ENCODE peak calls at places on chromosome 19, in six cellular contexts. One of them, this sample, is unnamed.

GRCh38 chr19:45753548-45753947 is 15.5 kb downstream of the SIX5 start:
- DNase-seq in activated naive CD4-positive, alpha-beta T cell treated with anti-CD3 and anti-CD28 coated beads, Interleukin-2, amount 50 U/mL, for 16 hours: no peak
- DNase-seq in NCI-H2029 treated with DMSO at 0.1 percent for 48 hours: no peak
- DNase-seq in AG08396: no peak
- DNase-seq in nucleus accumbens: no peak
- DNase-seq in ELR: no peak
- DNase-seq in this sample: no peak

GRCh38 chr19:39405261-39405912 is 1.3 kb upstream of the ZFP36 start:
- DNase-seq in activated naive CD4-positive, alpha-beta T cell treated with anti-CD3 and anti-CD28 coated beads, Interleukin-2, amount 50 U/mL, for 16 hours: no peak
- DNase-seq in NCI-H2029 treated with DMSO at 0.1 percent for 48 hours: no peak
- DNase-seq in AG08396: no peak
- DNase-seq in nucleus accumbens: no peak
- DNase-seq in ELR: no peak
- DNase-seq in this sample: no peak

GRCh38 chr19:15583346-15583745 is 31.7 kb upstream of the CYP4F8 start:
- DNase-seq in activated naive CD4-positive, alpha-beta T cell treated with anti-CD3 and anti-CD28 coated beads, Interleukin-2, amount 50 U/mL, for 16 hours: no peak
- DNase-seq in NCI-H2029 treated with DMSO at 0.1 percent for 48 hours: no peak
- DNase-seq in AG08396: no peak
- DNase-seq in nucleus accumbens: no peak
- DNase-seq in ELR: no peak
- DNase-seq in this sample: no peak

GRCh38 chr19:3046621-3047306 is 15.5 kb downstream of the TLE5 start:
- DNase-seq in activated naive CD4-positive, alpha-beta T cell treated with anti-CD3 and anti-CD28 coated beads, Interleukin-2, amount 50 U/mL, for 16 hours: no peak
- DNase-seq in NCI-H2029 treated with DMSO at 0.1 percent for 48 hours: peak; percentile 27
- DNase-seq in AG08396: no peak
- DNase-seq in nucleus accumbens: no peak
- DNase-seq in ELR: no peak
- DNase-seq in this sample: no peak

GRCh38 chr19:39199025-39199424 is 2.3 kb downstream of the NCCRP1 start:
- DNase-seq in activated naive CD4-positive, alpha-beta T cell treated with anti-CD3 and anti-CD28 coated beads, Interleukin-2, amount 50 U/mL, for 16 hours: no peak
- DNase-seq in NCI-H2029 treated with DMSO at 0.1 percent for 48 hours: no peak
- DNase-seq in AG08396: peak; percentile 93
- DNase-seq in nucleus accumbens: no peak
- DNase-seq in ELR: peak; percentile 71
- DNase-seq in this sample: peak; percentile 65

GRCh38 chr19:17346109-17346671 is 8.8 kb downstream of the GTPBP3 start:
- DNase-seq in activated naive CD4-positive, alpha-beta T cell treated with anti-CD3 and anti-CD28 coated beads, Interleukin-2, amount 50 U/mL, for 16 hours: peak; percentile 79
- DNase-seq in NCI-H2029 treated with DMSO at 0.1 percent for 48 hours: peak; percentile 39
- DNase-seq in AG08396: peak; percentile 86
- DNase-seq in nucleus accumbens: no peak
- DNase-seq in ELR: peak; percentile 74
- DNase-seq in this sample: peak; percentile 92

GRCh38 chr19:55087542-55087935 is 11.9 kb downstream of the EPS8L1 start:
- DNase-seq in activated naive CD4-positive, alpha-beta T cell treated with anti-CD3 and anti-CD28 coated beads, Interleukin-2, amount 50 U/mL, for 16 hours: no peak
- DNase-seq in NCI-H2029 treated with DMSO at 0.1 percent for 48 hours: no peak
- DNase-seq in AG08396: peak; percentile 63
- DNase-seq in nucleus accumbens: no peak
- DNase-seq in ELR: peak; percentile 50
- DNase-seq in this sample: peak; percentile 48

GRCh38 chr19:50275577-50276368 is 53.4 kb downstream of the KCNC3 start:
- DNase-seq in activated naive CD4-positive, alpha-beta T cell treated with anti-CD3 and anti-CD28 coated beads, Interleukin-2, amount 50 U/mL, for 16 hours: no peak
- DNase-seq in NCI-H2029 treated with DMSO at 0.1 percent for 48 hours: no peak
- DNase-seq in AG08396: no peak
- DNase-seq in nucleus accumbens: no peak
- DNase-seq in ELR: no peak
- DNase-seq in this sample: no peak

GRCh38 chr19:4456566-4456842 is 1.1 kb downstream of the UBXN6 start:
- DNase-seq in activated naive CD4-positive, alpha-beta T cell treated with anti-CD3 and anti-CD28 coated beads, Interleukin-2, amount 50 U/mL, for 16 hours: no peak
- DNase-seq in NCI-H2029 treated with DMSO at 0.1 percent for 48 hours: peak; percentile 3
- DNase-seq in AG08396: peak; percentile 66
- DNase-seq in nucleus accumbens: no peak
- DNase-seq in ELR: peak; percentile 84
- DNase-seq in this sample: peak; percentile 58

GRCh38 chr19:7471696-7472620 is 16.9 kb downstream of the PEX11G start:
- DNase-seq in activated naive CD4-positive, alpha-beta T cell treated with anti-CD3 and anti-CD28 coated beads, Interleukin-2, amount 50 U/mL, for 16 hours: no peak
- DNase-seq in NCI-H2029 treated with DMSO at 0.1 percent for 48 hours: no peak
- DNase-seq in AG08396: no peak
- DNase-seq in nucleus accumbens: no peak
- DNase-seq in ELR: peak; percentile 53
- DNase-seq in this sample: no peak

GRCh38 chr19:18340990-18341868 is 831 bp downstream of the PGPEP1 start:
- DNase-seq in activated naive CD4-positive, alpha-beta T cell treated with anti-CD3 and anti-CD28 coated beads, Interleukin-2, amount 50 U/mL, for 16 hours: peak; percentile 74
- DNase-seq in NCI-H2029 treated with DMSO at 0.1 percent for 48 hours: no peak
- DNase-seq in AG08396: peak; percentile 80
- DNase-seq in nucleus accumbens: no peak
- DNase-seq in ELR: peak; percentile 66
- DNase-seq in this sample: peak; percentile 71

GRCh38 chr19:30444253-30444671 is 72.1 kb downstream of the ZNF536 start:
- DNase-seq in activated naive CD4-positive, alpha-beta T cell treated with anti-CD3 and anti-CD28 coated beads, Interleukin-2, amount 50 U/mL, for 16 hours: no peak
- DNase-seq in NCI-H2029 treated with DMSO at 0.1 percent for 48 hours: no peak
- DNase-seq in AG08396: no peak
- DNase-seq in nucleus accumbens: no peak
- DNase-seq in ELR: no peak
- DNase-seq in this sample: no peak

GRCh38 chr19:31354919-31355318 is 5.7 kb upstream of the TSHZ3 start:
- DNase-seq in activated naive CD4-positive, alpha-beta T cell treated with anti-CD3 and anti-CD28 coated beads, Interleukin-2, amount 50 U/mL, for 16 hours: no peak
- DNase-seq in NCI-H2029 treated with DMSO at 0.1 percent for 48 hours: no peak
- DNase-seq in AG08396: no peak
- DNase-seq in nucleus accumbens: no peak
- DNase-seq in ELR: no peak
- DNase-seq in this sample: no peak

GRCh38 chr19:28878862-28879566 is 333.9 kb downstream of the UQCRFS1 start:
- DNase-seq in activated naive CD4-positive, alpha-beta T cell treated with anti-CD3 and anti-CD28 coated beads, Interleukin-2, amount 50 U/mL, for 16 hours: peak; percentile 53
- DNase-seq in NCI-H2029 treated with DMSO at 0.1 percent for 48 hours: peak; percentile 58
- DNase-seq in AG08396: peak; percentile 70
- DNase-seq in nucleus accumbens: no peak
- DNase-seq in ELR: peak; percentile 76
- DNase-seq in this sample: peak; percentile 81

GRCh38 chr19:13505761-13506549 is at the start of gene CACNA1A:
- DNase-seq in activated naive CD4-positive, alpha-beta T cell treated with anti-CD3 and anti-CD28 coated beads, Interleukin-2, amount 50 U/mL, for 16 hours: peak; percentile 20
- DNase-seq in NCI-H2029 treated with DMSO at 0.1 percent for 48 hours: no peak
- DNase-seq in AG08396: peak; percentile 54
- DNase-seq in nucleus accumbens: no peak
- DNase-seq in ELR: peak; percentile 26
- DNase-seq in this sample: peak; percentile 87

GRCh38 chr19:7766535-7766934 is 3.5 kb downstream of the CLEC4M start:
- DNase-seq in activated naive CD4-positive, alpha-beta T cell treated with anti-CD3 and anti-CD28 coated beads, Interleukin-2, amount 50 U/mL, for 16 hours: no peak
- DNase-seq in NCI-H2029 treated with DMSO at 0.1 percent for 48 hours: no peak
- DNase-seq in AG08396: no peak
- DNase-seq in nucleus accumbens: no peak
- DNase-seq in ELR: no peak
- DNase-seq in this sample: no peak

GRCh38 chr19:45154064-45154827 is 6.5 kb downstream of the NKPD1 start:
- DNase-seq in activated naive CD4-positive, alpha-beta T cell treated with anti-CD3 and anti-CD28 coated beads, Interleukin-2, amount 50 U/mL, for 16 hours: no peak
- DNase-seq in NCI-H2029 treated with DMSO at 0.1 percent for 48 hours: no peak
- DNase-seq in AG08396: peak; percentile 78
- DNase-seq in nucleus accumbens: no peak
- DNase-seq in ELR: peak; percentile 83
- DNase-seq in this sample: peak; percentile 61

GRCh38 chr19:34171539-34171876 is 796 bp upstream of the LSM14A start:
- DNase-seq in activated naive CD4-positive, alpha-beta T cell treated with anti-CD3 and anti-CD28 coated beads, Interleukin-2, amount 50 U/mL, for 16 hours: peak; percentile 64
- DNase-seq in NCI-H2029 treated with DMSO at 0.1 percent for 48 hours: peak; percentile 27
- DNase-seq in AG08396: peak; percentile 77
- DNase-seq in nucleus accumbens: no peak
- DNase-seq in ELR: peak; percentile 91
- DNase-seq in this sample: peak; percentile 71

GRCh38 chr19:29779921-29780320 is 31.9 kb upstream of the CCNE1 start:
- DNase-seq in activated naive CD4-positive, alpha-beta T cell treated with anti-CD3 and anti-CD28 coated beads, Interleukin-2, amount 50 U/mL, for 16 hours: no peak
- DNase-seq in NCI-H2029 treated with DMSO at 0.1 percent for 48 hours: no peak
- DNase-seq in AG08396: no peak
- DNase-seq in nucleus accumbens: no peak
- DNase-seq in ELR: no peak
- DNase-seq in this sample: no peak

GRCh38 chr19:48501961-48502719 is 9.5 kb downstream of the LMTK3 start:
- DNase-seq in activated naive CD4-positive, alpha-beta T cell treated with anti-CD3 and anti-CD28 coated beads, Interleukin-2, amount 50 U/mL, for 16 hours: peak; percentile 78
- DNase-seq in NCI-H2029 treated with DMSO at 0.1 percent for 48 hours: peak; percentile 98
- DNase-seq in AG08396: no peak
- DNase-seq in nucleus accumbens: no peak
- DNase-seq in ELR: peak; percentile 49
- DNase-seq in this sample: peak; percentile 34

GRCh38 chr19:6528544-6529121 is 2.2 kb upstream of the TNFSF9 start:
- DNase-seq in activated naive CD4-positive, alpha-beta T cell treated with anti-CD3 and anti-CD28 coated beads, Interleukin-2, amount 50 U/mL, for 16 hours: no peak
- DNase-seq in NCI-H2029 treated with DMSO at 0.1 percent for 48 hours: no peak
- DNase-seq in AG08396: no peak
- DNase-seq in nucleus accumbens: no peak
- DNase-seq in ELR: no peak
- DNase-seq in this sample: no peak

GRCh38 chr19:34134190-34135032 is 37.9 kb upstream of the LSM14A start:
- DNase-seq in activated naive CD4-positive, alpha-beta T cell treated with anti-CD3 and anti-CD28 coated beads, Interleukin-2, amount 50 U/mL, for 16 hours: peak; percentile 93
- DNase-seq in NCI-H2029 treated with DMSO at 0.1 percent for 48 hours: peak; percentile 44
- DNase-seq in AG08396: peak; percentile 97
- DNase-seq in nucleus accumbens: no peak
- DNase-seq in ELR: peak; percentile 76
- DNase-seq in this sample: peak; percentile 98

GRCh38 chr19:34733266-34733825 is 697 bp upstream of the ZNF181 start:
- DNase-seq in activated naive CD4-positive, alpha-beta T cell treated with anti-CD3 and anti-CD28 coated beads, Interleukin-2, amount 50 U/mL, for 16 hours: no peak
- DNase-seq in NCI-H2029 treated with DMSO at 0.1 percent for 48 hours: no peak
- DNase-seq in AG08396: no peak
- DNase-seq in nucleus accumbens: no peak
- DNase-seq in ELR: peak; percentile 60
- DNase-seq in this sample: no peak

GRCh38 chr19:3692141-3693029 is 7.9 kb downstream of the PIP5K1C start:
- DNase-seq in activated naive CD4-positive, alpha-beta T cell treated with anti-CD3 and anti-CD28 coated beads, Interleukin-2, amount 50 U/mL, for 16 hours: peak; percentile 58
- DNase-seq in NCI-H2029 treated with DMSO at 0.1 percent for 48 hours: no peak
- DNase-seq in AG08396: peak; percentile 66
- DNase-seq in nucleus accumbens: no peak
- DNase-seq in ELR: peak; percentile 15
- DNase-seq in this sample: peak; percentile 54

GRCh38 chr19:45071545-45071938 is 4.7 kb downstream of the ZNF296 start:
- DNase-seq in activated naive CD4-positive, alpha-beta T cell treated with anti-CD3 and anti-CD28 coated beads, Interleukin-2, amount 50 U/mL, for 16 hours: no peak
- DNase-seq in NCI-H2029 treated with DMSO at 0.1 percent for 48 hours: no peak
- DNase-seq in AG08396: no peak
- DNase-seq in nucleus accumbens: no peak
- DNase-seq in ELR: no peak
- DNase-seq in this sample: no peak

This sample was measured in GM03348.